ENCODE peak calls at places on chromosomes 3 and 15, in seven cellular contexts. One of them, this sample, is unnamed.

GRCh38 chr3:45630325-45630724 is 35.8 kb downstream of the LIMD1 start:
- DNase-seq in HFFc6: no peak
- DNase-seq in A673: no peak
- DNase-seq in GM20000: no peak
- DNase-seq in heart left ventricle: no peak
- DNase-seq in OCI-LY7: no peak
- DNase-seq in GM10248: no peak
- DNase-seq in this sample: no peak

GRCh38 chr3:122324871-122325323 is at the start of gene CSTA:
- DNase-seq in HFFc6: no peak
- DNase-seq in A673: peak
- DNase-seq in GM20000: no peak
- DNase-seq in heart left ventricle: no peak
- DNase-seq in OCI-LY7: no peak
- DNase-seq in GM10248: no peak
- DNase-seq in this sample: no peak

GRCh38 chr3:43388909-43389308 is 102.6 kb downstream of the SNRK start:
- DNase-seq in HFFc6: no peak
- DNase-seq in A673: no peak
- DNase-seq in GM20000: no peak
- DNase-seq in heart left ventricle: no peak
- DNase-seq in OCI-LY7: no peak
- DNase-seq in GM10248: no peak
- DNase-seq in this sample: no peak

GRCh38 chr3:53726654-53727053 is 119.6 kb downstream of the CHDH start:
- DNase-seq in HFFc6: no peak
- DNase-seq in A673: no peak
- DNase-seq in GM20000: no peak
- DNase-seq in heart left ventricle: no peak
- DNase-seq in OCI-LY7: no peak
- DNase-seq in GM10248: no peak
- DNase-seq in this sample: no peak

GRCh38 chr15:73928241-73928579 is 1.9 kb downstream of the LOXL1 start:
- DNase-seq in HFFc6: no peak
- DNase-seq in A673: no peak
- DNase-seq in GM20000: no peak
- DNase-seq in heart left ventricle: no peak
- DNase-seq in OCI-LY7: no peak
- DNase-seq in GM10248: no peak
- DNase-seq in this sample: no peak

GRCh38 chr3:50542177-50543034 is 25.1 kb downstream of the C3orf18 start:
- DNase-seq in HFFc6: peak
- DNase-seq in A673: peak
- DNase-seq in GM20000: peak
- DNase-seq in heart left ventricle: peak
- DNase-seq in OCI-LY7: peak
- DNase-seq in GM10248: peak
- DNase-seq in this sample: no peak

GRCh38 chr3:144275005-144275404 is 303.4 kb downstream of the DIPK2A start:
- DNase-seq in HFFc6: no peak
- DNase-seq in A673: no peak
- DNase-seq in GM20000: no peak
- DNase-seq in heart left ventricle: no peak
- DNase-seq in OCI-LY7: no peak
- DNase-seq in GM10248: no peak
- DNase-seq in this sample: no peak

GRCh38 chr3:40191850-40192448 is 117.6 kb upstream of the EIF1B start:
- DNase-seq in HFFc6: peak
- DNase-seq in A673: peak
- DNase-seq in GM20000: peak
- DNase-seq in heart left ventricle: peak
- DNase-seq in OCI-LY7: peak
- DNase-seq in GM10248: peak
- DNase-seq in this sample: peak

DNA sequence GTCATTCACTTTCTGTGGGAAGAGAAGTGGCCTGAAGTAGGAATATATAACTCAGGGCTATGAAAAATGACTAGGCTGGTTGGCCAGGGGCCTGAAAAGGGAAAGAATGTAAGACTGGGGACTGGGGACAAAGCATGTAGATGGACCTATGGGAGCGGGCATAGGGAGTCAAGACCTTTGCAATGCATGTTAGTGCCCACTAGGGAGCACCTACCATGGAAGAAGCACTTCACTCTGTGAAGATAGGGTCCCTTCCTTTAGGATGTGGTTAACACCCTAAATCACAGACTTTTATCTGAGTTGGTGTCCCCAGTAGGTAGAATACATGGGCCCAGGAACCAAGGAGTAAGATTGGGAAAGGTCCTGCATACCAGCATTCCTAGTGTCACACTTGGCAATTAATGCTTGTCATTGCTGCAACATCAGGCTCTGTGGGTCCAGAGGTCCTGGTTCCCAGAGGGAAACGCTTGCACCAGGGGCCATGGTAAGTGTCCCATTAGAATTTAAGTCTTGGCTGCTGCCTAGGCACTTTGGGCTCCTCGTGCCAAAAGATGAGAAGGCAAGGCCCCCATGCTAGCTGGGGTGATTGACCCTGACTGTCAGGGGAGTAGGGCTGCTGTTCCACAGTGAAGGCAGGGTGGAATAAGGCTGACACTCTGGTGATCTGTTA is 79.6 kb downstream of the CRYGS start:
- DNase-seq in HFFc6: no peak
- DNase-seq in A673: no peak
- DNase-seq in GM20000: no peak
- DNase-seq in heart left ventricle: no peak
- DNase-seq in OCI-LY7: peak
- DNase-seq in GM10248: no peak
- DNase-seq in this sample: no peak
- TF ChIP-seq CTCF in HFFc6: peak
- TF ChIP-seq CTCF in A673: peak
- TF ChIP-seq CTCF in GM20000: no peak
- TF ChIP-seq CTCF in heart left ventricle: peak
- TF ChIP-seq CTCF in OCI-LY7: peak
- TF ChIP-seq CTCF in GM10248: no peak
- TF ChIP-seq CTCF in this sample: no peak

GRCh38 chr15:34619151-34619550 is 35.7 kb upstream of the GOLGA8B start:
- DNase-seq in HFFc6: no peak
- DNase-seq in A673: no peak
- DNase-seq in GM20000: no peak
- DNase-seq in heart left ventricle: no peak
- DNase-seq in OCI-LY7: no peak
- DNase-seq in GM10248: no peak
- DNase-seq in this sample: no peak

GRCh38 chr15:34618073-34618472 is 34.6 kb upstream of the GOLGA8B start:
- DNase-seq in HFFc6: no peak
- DNase-seq in A673: no peak
- DNase-seq in GM20000: no peak
- DNase-seq in heart left ventricle: no peak
- DNase-seq in OCI-LY7: no peak
- DNase-seq in GM10248: no peak
- DNase-seq in this sample: no peak

GRCh38 chr15:34620814-34621213 is 37.4 kb upstream of the GOLGA8B start:
- DNase-seq in HFFc6: no peak
- DNase-seq in A673: peak
- DNase-seq in GM20000: no peak
- DNase-seq in heart left ventricle: no peak
- DNase-seq in OCI-LY7: no peak
- DNase-seq in GM10248: no peak
- DNase-seq in this sample: no peak

GRCh38 chr15:34620122-34620521 is 36.7 kb upstream of the GOLGA8B start:
- DNase-seq in HFFc6: no peak
- DNase-seq in A673: no peak
- DNase-seq in GM20000: no peak
- DNase-seq in heart left ventricle: no peak
- DNase-seq in OCI-LY7: no peak
- DNase-seq in GM10248: no peak
- DNase-seq in this sample: no peak

DNA sequence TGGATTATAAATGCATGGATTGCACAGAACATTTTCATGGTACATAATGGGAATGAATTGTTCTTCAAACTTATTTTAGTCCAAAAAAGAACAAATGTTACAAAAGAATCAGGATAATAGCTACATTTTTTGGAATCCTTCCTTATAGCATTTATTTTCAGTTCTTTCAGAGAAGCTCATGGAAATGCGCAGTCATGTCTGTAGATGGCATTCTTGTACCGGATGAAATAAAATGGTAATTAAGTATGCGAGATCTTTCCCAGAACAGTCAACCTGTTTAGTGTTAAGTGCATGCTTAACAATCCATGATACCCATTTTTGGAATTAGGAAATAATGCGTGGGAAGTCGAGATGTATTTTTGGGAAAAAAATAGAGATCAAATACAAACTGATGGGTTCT is 38.2 kb upstream of the GOLGA8B start:
- DNase-seq in HFFc6: peak
- DNase-seq in A673: peak
- DNase-seq in GM20000: no peak
- DNase-seq in heart left ventricle: no peak
- DNase-seq in OCI-LY7: no peak
- DNase-seq in GM10248: no peak
- DNase-seq in this sample: no peak
- TF ChIP-seq CTCF in HFFc6: peak
- TF ChIP-seq CTCF in A673: peak
- TF ChIP-seq CTCF in GM20000: no peak
- TF ChIP-seq CTCF in heart left ventricle: peak
- TF ChIP-seq CTCF in OCI-LY7: peak
- TF ChIP-seq CTCF in GM10248: peak
- TF ChIP-seq CTCF in this sample: peak

DNA sequence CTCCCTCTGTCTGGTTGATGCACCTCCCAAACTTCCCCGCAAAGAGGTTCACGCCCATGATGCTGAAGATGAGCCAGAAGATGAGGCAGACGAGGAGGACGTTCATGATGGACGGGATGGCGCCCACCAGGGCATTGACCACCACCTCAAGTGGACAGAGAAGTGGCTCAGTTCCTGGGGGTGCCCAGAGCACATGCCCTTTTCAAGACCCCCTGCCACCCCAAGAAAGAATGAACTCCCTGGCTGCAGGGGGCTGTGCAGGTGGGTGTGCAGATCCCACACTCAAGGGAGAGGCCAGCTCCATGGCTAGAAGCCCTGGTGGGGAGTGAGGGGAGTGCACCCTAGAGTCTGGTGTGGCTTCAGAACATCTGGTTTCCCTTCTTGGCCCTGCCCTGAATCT is 64.1 kb downstream of the EXOG start:
- DNase-seq in HFFc6: no peak
- DNase-seq in A673: no peak
- DNase-seq in GM20000: no peak
- DNase-seq in heart left ventricle: peak
- DNase-seq in OCI-LY7: no peak
- DNase-seq in GM10248: no peak
- DNase-seq in this sample: no peak
- TF ChIP-seq CTCF in HFFc6: peak
- TF ChIP-seq CTCF in A673: no peak
- TF ChIP-seq CTCF in GM20000: no peak
- TF ChIP-seq CTCF in heart left ventricle: no peak
- TF ChIP-seq CTCF in OCI-LY7: no peak
- TF ChIP-seq CTCF in GM10248: no peak
- TF ChIP-seq CTCF in this sample: no peak

GRCh38 chr3:145673790-145674189 is 487.2 kb downstream of the PLOD2 start:
- DNase-seq in HFFc6: no peak
- DNase-seq in A673: peak
- DNase-seq in GM20000: no peak
- DNase-seq in heart left ventricle: no peak
- DNase-seq in OCI-LY7: no peak
- DNase-seq in GM10248: no peak
- DNase-seq in this sample: no peak

GRCh38 chr3:145681132-145681531 is 479.9 kb downstream of the PLOD2 start:
- DNase-seq in HFFc6: no peak
- DNase-seq in A673: no peak
- DNase-seq in GM20000: no peak
- DNase-seq in heart left ventricle: no peak
- DNase-seq in OCI-LY7: no peak
- DNase-seq in GM10248: no peak
- DNase-seq in this sample: no peak

GRCh38 chr3:145678401-145678800 is 482.6 kb downstream of the PLOD2 start:
- DNase-seq in HFFc6: no peak
- DNase-seq in A673: no peak
- DNase-seq in GM20000: no peak
- DNase-seq in heart left ventricle: no peak
- DNase-seq in OCI-LY7: no peak
- DNase-seq in GM10248: no peak
- DNase-seq in this sample: no peak
- TF ChIP-seq CTCF in HFFc6: no peak
- TF ChIP-seq CTCF in A673: no peak
- TF ChIP-seq CTCF in GM20000: no peak
- TF ChIP-seq CTCF in heart left ventricle: no peak
- TF ChIP-seq CTCF in OCI-LY7: no peak
- TF ChIP-seq CTCF in GM10248: no peak
- TF ChIP-seq CTCF in this sample: no peak

GRCh38 chr15:46280753-46281521 is 646.1 kb downstream of the SQOR start:
- DNase-seq in HFFc6: peak
- DNase-seq in A673: peak
- DNase-seq in GM20000: no peak
- DNase-seq in heart left ventricle: no peak
- DNase-seq in OCI-LY7: peak
- DNase-seq in GM10248: no peak
- DNase-seq in this sample: no peak
- TF ChIP-seq CTCF in HFFc6: peak
- TF ChIP-seq CTCF in A673: peak
- TF ChIP-seq CTCF in GM20000: no peak
- TF ChIP-seq CTCF in heart left ventricle: no peak
- TF ChIP-seq CTCF in OCI-LY7: peak
- TF ChIP-seq CTCF in GM10248: no peak
- TF ChIP-seq CTCF in this sample: no peak

GRCh38 chr15:64133619-64134018 is 17.9 kb upstream of the SNX22 start:
- DNase-seq in HFFc6: no peak
- DNase-seq in A673: no peak
- DNase-seq in GM20000: no peak
- DNase-seq in heart left ventricle: no peak
- DNase-seq in OCI-LY7: no peak
- DNase-seq in GM10248: no peak
- DNase-seq in this sample: no peak

GRCh38 chr15:64141798-64142512 is 9.6 kb upstream of the SNX22 start:
- DNase-seq in HFFc6: no peak
- DNase-seq in A673: no peak
- DNase-seq in GM20000: no peak
- DNase-seq in heart left ventricle: no peak
- DNase-seq in OCI-LY7: no peak
- DNase-seq in GM10248: no peak
- DNase-seq in this sample: no peak

GRCh38 chr15:64134322-64134829 is 17.2 kb upstream of the SNX22 start:
- DNase-seq in HFFc6: no peak
- DNase-seq in A673: no peak
- DNase-seq in GM20000: no peak
- DNase-seq in heart left ventricle: no peak
- DNase-seq in OCI-LY7: no peak
- DNase-seq in GM10248: no peak
- DNase-seq in this sample: no peak

GRCh38 chr15:64138542-64138941 is 13.0 kb upstream of the SNX22 start:
- DNase-seq in HFFc6: no peak
- DNase-seq in A673: no peak
- DNase-seq in GM20000: no peak
- DNase-seq in heart left ventricle: no peak
- DNase-seq in OCI-LY7: no peak
- DNase-seq in GM10248: no peak
- DNase-seq in this sample: no peak

GRCh38 chr15:64137226-64137833 is 14.2 kb upstream of the SNX22 start:
- DNase-seq in HFFc6: no peak
- DNase-seq in A673: no peak
- DNase-seq in GM20000: no peak
- DNase-seq in heart left ventricle: no peak
- DNase-seq in OCI-LY7: peak
- DNase-seq in GM10248: no peak
- DNase-seq in this sample: no peak
- TF ChIP-seq CTCF in HFFc6: no peak
- TF ChIP-seq CTCF in A673: no peak
- TF ChIP-seq CTCF in GM20000: no peak
- TF ChIP-seq CTCF in heart left ventricle: no peak
- TF ChIP-seq CTCF in OCI-LY7: peak
- TF ChIP-seq CTCF in GM10248: peak
- TF ChIP-seq CTCF in this sample: no peak

GRCh38 chr3:172449468-172450149 is 1.4 kb upstream of the GHSR start:
- DNase-seq in HFFc6: no peak
- DNase-seq in A673: peak
- DNase-seq in GM20000: no peak
- DNase-seq in heart left ventricle: peak
- DNase-seq in OCI-LY7: no peak
- DNase-seq in GM10248: peak
- DNase-seq in this sample: no peak
- TF ChIP-seq CTCF in HFFc6: no peak
- TF ChIP-seq CTCF in A673: no peak
- TF ChIP-seq CTCF in GM20000: no peak
- TF ChIP-seq CTCF in heart left ventricle: no peak
- TF ChIP-seq CTCF in OCI-LY7: no peak
- TF ChIP-seq CTCF in GM10248: no peak
- TF ChIP-seq CTCF in this sample: no peak